ENCODE peak calls at places on chromosomes 3 and 15, in seven cellular contexts. Y is GM12878, I is HEK293T, S is HCT116, E is WTC11, L is H1, M is HepG2. A is an unnamed sample.

GRCh38 chr3:177703788-177704187 is 506.5 kb upstream of the TBL1XR1 start:
- DNase-seq in L (no peak), Y (no peak), M (no peak), E (no peak), S (no peak), I (no peak), A (no peak)

GRCh38 chr3:185843126-185843525 is 18.3 kb upstream of the IGF2BP2 start:
- DNase-seq in S (no peak), M (no peak), L (no peak), E (no peak), I (no peak), Y (no peak), A (no peak)

GRCh38 chr3:127391436-127392145 is 103.7 kb upstream of the PRR20G start:
- DNase-seq in I (no peak), Y (no peak), E (no peak), L (no peak), S (no peak), M (no peak), A (no peak)

GRCh38 chr15:49232407-49232806 is 62.4 kb downstream of the GALK2 start:
- DNase-seq in L (no peak), S (no peak), Y (no peak), M (no peak), E (no peak), I (no peak), A (no peak)

GRCh38 chr15:85649372-85649771 is 145.4 kb downstream of the KLHL25 start:
- DNase-seq in I (no peak), L (no peak), E (no peak), M (peak), S (no peak), Y (no peak), A (no peak)

GRCh38 chr3:176992565-176992964 is 204.7 kb downstream of the TBL1XR1 start:
- DNase-seq in E (no peak), Y (no peak), L (no peak), S (no peak), I (no peak), M (no peak), A (no peak)

GRCh38 chr15:66997212-66997611 is 68.2 kb upstream of the SMAD3 start:
- DNase-seq in S (no peak), I (no peak), Y (no peak), L (no peak), M (no peak), E (no peak), A (no peak)

GRCh38 chr3:188683032-188683491 is 488.7 kb upstream of the TPRG1 start:
- DNase-seq in E (no peak), Y (no peak), L (no peak), S (no peak), I (no peak), M (peak), A (no peak)

GRCh38 chr15:74723754-74724334 is 1.5 kb downstream of the CYP1A1 start:
- DNase-seq in Y (no peak), L (no peak), S (peak), E (no peak), I (peak), M (peak), A (peak)

GRCh38 chr3:75341324-75342067 is 322.6 kb upstream of the FRG2C start:
- DNase-seq in Y (no peak), S (no peak), L (peak), M (no peak), I (no peak), E (peak), A (no peak)
- TF ChIP-seq SP1 in Y (no peak), S (no peak), L (no peak), M (no peak), I (no peak), E (no peak), A (no peak)

GRCh38 chr3:86950717-86951116 is 40.2 kb downstream of the VGLL3 start:
- DNase-seq in E (no peak), I (no peak), M (no peak), S (no peak), Y (no peak), L (no peak), A (no peak)

GRCh38 chr3:86949850-86950249 is 41.1 kb downstream of the VGLL3 start:
- DNase-seq in L (no peak), E (no peak), S (no peak), I (no peak), M (no peak), Y (no peak), A (no peak)

GRCh38 chr3:86951343-86951742 is 39.6 kb downstream of the VGLL3 start:
- DNase-seq in E (no peak), I (no peak), M (no peak), Y (no peak), L (no peak), S (no peak), A (no peak)

GRCh38 chr3:86954226-86954625 is 36.7 kb downstream of the VGLL3 start:
- DNase-seq in S (no peak), I (no peak), Y (no peak), E (no peak), M (no peak), L (no peak), A (no peak)

GRCh38 chr3:86948840-86949239 is 42.1 kb downstream of the VGLL3 start:
- DNase-seq in M (no peak), E (no peak), I (no peak), L (no peak), S (no peak), Y (no peak), A (no peak)
- TF ChIP-seq SP1 in M (no peak), E (no peak), I (no peak), L (no peak), S (no peak), Y (no peak), A (no peak)

DNA sequence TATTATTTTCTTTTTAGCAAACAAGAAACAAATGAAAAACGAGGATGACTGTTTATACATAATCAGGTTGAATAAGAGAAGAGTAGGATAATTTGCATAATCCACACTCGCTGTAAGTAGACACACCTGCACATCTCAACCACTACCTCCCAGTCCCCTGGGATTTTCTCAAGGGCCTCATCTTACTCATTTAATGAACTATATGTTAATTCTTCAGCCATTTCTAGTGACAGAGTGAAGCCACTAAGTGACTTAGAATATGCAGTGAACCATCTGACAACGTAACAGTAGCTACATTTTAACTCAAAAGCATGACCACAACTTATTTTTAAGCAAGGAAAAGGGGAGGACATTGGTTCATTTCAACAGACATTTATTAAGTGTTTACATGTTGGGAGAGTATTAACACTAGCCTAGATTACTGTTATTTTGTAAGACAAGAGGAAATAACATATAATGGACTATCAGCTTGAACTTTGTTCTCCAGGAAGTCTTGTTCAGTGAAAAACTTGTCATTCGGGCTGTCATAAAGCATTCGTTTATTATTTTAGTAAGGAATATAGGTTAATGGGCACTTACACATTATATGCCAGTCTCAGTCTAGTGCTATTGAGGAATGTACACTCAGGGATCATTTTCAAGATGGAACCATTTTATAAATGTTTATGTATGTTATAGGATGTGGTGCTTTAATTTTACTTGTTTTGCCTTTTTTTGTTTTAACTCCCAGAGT is 173.0 kb upstream of the ROBO2 start:
- DNase-seq in L (no peak), I (no peak), S (no peak), Y (no peak), M (no peak), E (no peak), A (no peak)
- TF ChIP-seq SP1 in L (no peak), I (no peak), S (no peak), Y (no peak), M (no peak), E (no peak), A (no peak)

DNA sequence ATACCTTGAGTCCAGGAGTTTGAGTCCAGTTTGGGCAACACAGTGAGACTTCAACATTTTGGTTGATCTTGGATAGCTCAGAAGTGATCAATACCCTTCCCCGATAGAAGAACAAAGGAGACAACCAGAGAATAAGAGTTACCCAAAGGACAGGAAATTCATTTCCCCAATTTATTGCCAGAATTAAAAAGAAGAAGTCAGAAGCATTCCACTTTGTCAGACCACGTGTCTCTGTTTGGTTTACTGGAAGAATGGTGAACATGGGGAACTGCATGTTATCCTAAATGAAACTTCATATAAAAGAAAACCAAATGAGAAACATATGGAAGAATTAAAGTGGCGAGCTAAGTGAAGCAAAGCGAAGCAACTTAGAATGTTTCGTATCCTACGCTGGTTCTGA is 190.8 kb downstream of the MAGI1 start:
- DNase-seq in E (no peak), L (no peak), S (no peak), Y (no peak), M (no peak), I (no peak), A (no peak)
- TF ChIP-seq SP1 in E (no peak), L (no peak), S (no peak), Y (no peak), M (no peak), I (no peak), A (no peak)

DNA sequence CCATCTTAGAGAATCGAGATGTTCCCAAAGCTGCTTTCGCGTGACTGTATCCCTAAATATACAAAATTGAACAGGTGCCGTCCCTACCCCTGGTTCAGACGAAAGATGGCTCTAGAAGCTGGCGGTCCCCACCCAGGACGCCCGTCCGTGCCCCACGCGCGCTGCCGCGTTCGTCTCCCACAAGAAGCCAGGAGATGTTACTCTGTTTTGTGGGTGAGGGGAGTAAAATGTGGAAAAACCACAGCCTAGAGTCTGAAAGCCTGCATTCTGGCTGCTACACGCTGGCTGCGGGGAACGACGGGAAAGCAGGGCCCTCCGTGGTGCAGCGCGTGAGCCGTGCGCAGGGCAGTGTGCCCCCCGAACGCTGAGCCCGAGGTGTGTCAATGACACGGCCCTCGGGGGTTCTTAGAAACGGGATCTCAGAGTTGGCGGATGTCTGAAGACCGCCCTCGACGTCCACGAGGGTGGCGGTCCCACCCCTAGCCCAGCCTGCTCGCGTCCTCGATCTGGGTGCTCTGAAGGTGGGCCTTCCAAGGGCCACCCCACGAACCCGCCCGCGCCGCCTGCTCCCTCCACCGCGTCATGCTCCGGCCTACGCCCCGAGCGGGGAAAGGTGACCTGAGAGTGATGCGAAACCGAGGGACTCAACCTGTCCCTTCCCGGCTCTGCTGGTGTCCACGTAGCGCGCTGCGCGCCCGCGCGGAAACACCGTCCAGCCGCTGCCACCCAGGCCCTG is 95.6 kb downstream of the OCA2 start:
- DNase-seq in S (no peak), Y (no peak), L (no peak), E (no peak), M (no peak), I (no peak), A (no peak)
- TF ChIP-seq SP1 in S (no peak), Y (no peak), L (no peak), E (no peak), M (no peak), I (no peak), A (no peak)

GRCh38 chr3:129461461-129462146 is 21.6 kb downstream of the IFT122 start:
- DNase-seq in I (no peak), S (no peak), Y (no peak), L (no peak), E (no peak), M (no peak), A (peak)
- TF ChIP-seq SP1 in I (no peak), S (no peak), Y (no peak), L (no peak), E (no peak), M (no peak), A (peak)

GRCh38 chr3:23865595-23866396 is 51.0 kb downstream of the NKIRAS1 start:
- DNase-seq in Y (peak), E (peak), L (peak), I (no peak), S (no peak), M (peak), A (no peak)
- TF ChIP-seq SP1 in Y (no peak), E (no peak), L (no peak), I (no peak), S (no peak), M (no peak), A (no peak)

GRCh38 chr15:29859981-29860745 is 37.9 kb upstream of the TJP1 start:
- DNase-seq in E (no peak), M (no peak), Y (no peak), L (no peak), S (no peak), I (no peak), A (no peak)
- TF ChIP-seq SP1 in E (no peak), M (no peak), Y (no peak), L (no peak), S (no peak), I (no peak), A (no peak)

DNA sequence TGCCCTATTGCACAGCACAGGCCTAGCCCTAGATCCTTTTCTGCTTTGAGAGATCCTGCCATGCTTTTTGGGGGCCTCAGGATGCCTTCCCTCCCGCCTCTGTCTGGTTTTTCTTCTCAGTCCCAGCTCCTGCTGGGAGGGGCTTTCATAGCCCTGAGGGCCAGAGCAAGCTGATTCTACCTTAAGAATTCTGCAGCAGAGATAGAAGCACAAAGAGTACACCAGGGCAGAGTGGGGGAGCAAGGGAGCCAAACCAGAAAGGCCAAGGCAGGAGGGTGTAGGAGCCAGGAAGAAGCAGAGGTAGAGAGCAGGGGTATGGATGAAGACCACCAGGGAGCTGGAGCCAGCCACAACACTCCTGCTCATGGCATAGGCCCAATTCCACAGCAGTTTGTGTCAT is 18.1 kb downstream of the SH3BP5 start:
- DNase-seq in I (no peak), Y (no peak), M (no peak), S (no peak), L (no peak), E (no peak), A (no peak)
- TF ChIP-seq SP1 in I (no peak), Y (no peak), M (no peak), S (no peak), L (no peak), E (no peak), A (no peak)